ENCODE peak calls at places on chromosomes 5 and 9, in seven cellular contexts. One of them, this sample, is unnamed. For H3K36me3, the result is how much of the 10 kb centered on the place peaks cover.

GRCh38 chr9:108885643-108886348 is 23.7 kb downstream of the ACTL7A start:
- DNase-seq in aorta: no peak
- DNase-seq in fibroblast of lung: peak
- DNase-seq in mesenchymal stem cell: peak
- DNase-seq in tibial artery: no peak
- DNase-seq in right lobe of liver: no peak
- DNase-seq in Karpas-422: peak
- DNase-seq in this sample: no peak

GRCh38 chr5:58545912-58546311 is 37.0 kb upstream of the RAB3C start:
- DNase-seq in aorta: no peak
- DNase-seq in fibroblast of lung: no peak
- DNase-seq in mesenchymal stem cell: no peak
- DNase-seq in tibial artery: no peak
- DNase-seq in right lobe of liver: no peak
- DNase-seq in Karpas-422: peak
- DNase-seq in this sample: no peak

GRCh38 chr9:33687779-33688178 is 107.6 kb upstream of the PRSS3 start:
- DNase-seq in aorta: no peak
- DNase-seq in fibroblast of lung: peak
- DNase-seq in mesenchymal stem cell: no peak
- DNase-seq in tibial artery: no peak
- DNase-seq in right lobe of liver: no peak
- DNase-seq in Karpas-422: no peak
- DNase-seq in this sample: no peak

GRCh38 chr9:73037613-73038012 is 84.8 kb upstream of the ALDH1A1 start:
- DNase-seq in aorta: no peak
- DNase-seq in fibroblast of lung: peak
- DNase-seq in mesenchymal stem cell: peak
- DNase-seq in tibial artery: no peak
- DNase-seq in right lobe of liver: no peak
- DNase-seq in Karpas-422: no peak
- DNase-seq in this sample: no peak

GRCh38 chr5:53892236-53892635 is 331.8 kb downstream of the NDUFS4 start:
- DNase-seq in aorta: no peak
- DNase-seq in fibroblast of lung: no peak
- DNase-seq in mesenchymal stem cell: no peak
- DNase-seq in tibial artery: no peak
- DNase-seq in right lobe of liver: no peak
- DNase-seq in Karpas-422: no peak
- DNase-seq in this sample: no peak

GRCh38 chr5:180802325-180803180 is at the start of gene MGAT1:
- DNase-seq in aorta: peak
- DNase-seq in fibroblast of lung: peak
- DNase-seq in mesenchymal stem cell: peak
- DNase-seq in tibial artery: peak
- DNase-seq in right lobe of liver: peak
- DNase-seq in Karpas-422: peak
- DNase-seq in this sample: peak

GRCh38 chr9:75467141-75467540 is 378.8 kb downstream of the OSTF1 start:
- DNase-seq in aorta: no peak
- DNase-seq in fibroblast of lung: no peak
- DNase-seq in mesenchymal stem cell: no peak
- DNase-seq in tibial artery: no peak
- DNase-seq in right lobe of liver: no peak
- DNase-seq in Karpas-422: no peak
- DNase-seq in this sample: no peak

GRCh38 chr9:92530893-92531292 is 4.9 kb downstream of the ECM2 start:
- DNase-seq in aorta: no peak
- DNase-seq in fibroblast of lung: no peak
- DNase-seq in mesenchymal stem cell: no peak
- DNase-seq in tibial artery: no peak
- DNase-seq in right lobe of liver: no peak
- DNase-seq in Karpas-422: no peak
- DNase-seq in this sample: no peak

GRCh38 chr5:111741270-111741669 is 15.7 kb downstream of the NREP start:
- DNase-seq in aorta: no peak
- DNase-seq in fibroblast of lung: peak
- DNase-seq in mesenchymal stem cell: no peak
- DNase-seq in tibial artery: no peak
- DNase-seq in right lobe of liver: no peak
- DNase-seq in Karpas-422: no peak
- DNase-seq in this sample: no peak

GRCh38 chr5:61071565-61071964 is 90.7 kb downstream of the SMIM15 start:
- DNase-seq in aorta: no peak
- DNase-seq in fibroblast of lung: peak
- DNase-seq in mesenchymal stem cell: no peak
- DNase-seq in tibial artery: no peak
- DNase-seq in right lobe of liver: no peak
- DNase-seq in Karpas-422: no peak
- DNase-seq in this sample: no peak

GRCh38 chr5:68093455-68094159 is 121.9 kb upstream of the PIK3R1 start:
- DNase-seq in aorta: no peak
- DNase-seq in fibroblast of lung: no peak
- DNase-seq in mesenchymal stem cell: no peak
- DNase-seq in tibial artery: no peak
- DNase-seq in right lobe of liver: no peak
- DNase-seq in Karpas-422: no peak
- DNase-seq in this sample: no peak

GRCh38 chr5:14011089-14012004 is 66.9 kb upstream of the DNAH5 start:
- DNase-seq in aorta: peak
- DNase-seq in fibroblast of lung: peak
- DNase-seq in mesenchymal stem cell: peak
- DNase-seq in tibial artery: peak
- DNase-seq in right lobe of liver: peak
- DNase-seq in Karpas-422: peak
- DNase-seq in this sample: peak

GRCh38 chr9:112917987-112918362 is 27.3 kb upstream of the SLC46A2 start:
- DNase-seq in aorta: no peak
- DNase-seq in fibroblast of lung: no peak
- DNase-seq in mesenchymal stem cell: no peak
- DNase-seq in tibial artery: no peak
- DNase-seq in right lobe of liver: no peak
- DNase-seq in Karpas-422: no peak
- DNase-seq in this sample: no peak

GRCh38 chr5:118095100-118095499 is 893.2 kb downstream of the DTWD2 start:
- DNase-seq in aorta: no peak
- DNase-seq in fibroblast of lung: peak
- DNase-seq in mesenchymal stem cell: peak
- DNase-seq in tibial artery: no peak
- DNase-seq in right lobe of liver: no peak
- DNase-seq in Karpas-422: no peak
- DNase-seq in this sample: no peak

GRCh38 chr5:142779163-142779562 is 9.0 kb downstream of the ARHGAP26 start:
- DNase-seq in aorta: no peak
- DNase-seq in fibroblast of lung: peak
- DNase-seq in mesenchymal stem cell: peak
- DNase-seq in tibial artery: no peak
- DNase-seq in right lobe of liver: no peak
- DNase-seq in Karpas-422: no peak
- DNase-seq in this sample: no peak

GRCh38 chr5:91150189-91150588 is 232.9 kb downstream of the ARRDC3 start:
- DNase-seq in aorta: no peak
- DNase-seq in fibroblast of lung: peak
- DNase-seq in mesenchymal stem cell: no peak
- DNase-seq in tibial artery: no peak
- DNase-seq in right lobe of liver: no peak
- DNase-seq in Karpas-422: no peak
- DNase-seq in this sample: no peak

DNA sequence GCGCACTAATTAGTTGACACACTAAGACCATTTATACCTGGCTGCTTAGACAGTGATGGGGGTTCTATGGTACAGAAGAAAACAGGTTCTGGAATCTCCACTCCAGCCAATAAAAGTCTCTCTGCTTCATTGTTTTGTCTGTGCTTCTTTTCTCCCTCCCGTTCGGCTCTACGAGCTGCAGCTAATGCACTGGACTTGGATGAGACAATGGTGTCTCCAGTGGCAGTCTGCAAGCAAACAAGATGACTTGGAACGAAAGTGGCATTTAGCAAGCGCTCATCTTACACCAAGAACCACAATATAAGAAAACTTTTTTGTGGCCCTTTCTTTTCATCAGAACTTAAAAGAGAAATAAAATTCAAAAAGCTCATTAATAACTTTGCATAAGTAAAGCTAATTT is 30.2 kb downstream of the GFM2 start:
- DNase-seq in aorta: no peak
- DNase-seq in fibroblast of lung: no peak
- DNase-seq in mesenchymal stem cell: no peak
- DNase-seq in tibial artery: no peak
- DNase-seq in right lobe of liver: no peak
- DNase-seq in Karpas-422: no peak
- DNase-seq in this sample: no peak
- H3K36me3 ChIP-seq in aorta: under half
- H3K36me3 ChIP-seq in fibroblast of lung: under half
- H3K36me3 ChIP-seq in mesenchymal stem cell: under half
- H3K36me3 ChIP-seq in tibial artery: half or more
- H3K36me3 ChIP-seq in right lobe of liver: under half
- H3K36me3 ChIP-seq in Karpas-422: under half
- H3K36me3 ChIP-seq in this sample: half or more

GRCh38 chr9:127446720-127447415 is 4.3 kb downstream of the RPL12 start:
- DNase-seq in aorta: no peak
- DNase-seq in fibroblast of lung: no peak
- DNase-seq in mesenchymal stem cell: no peak
- DNase-seq in tibial artery: no peak
- DNase-seq in right lobe of liver: no peak
- DNase-seq in Karpas-422: peak
- DNase-seq in this sample: no peak
- H3K36me3 ChIP-seq in aorta: under half
- H3K36me3 ChIP-seq in fibroblast of lung: under half
- H3K36me3 ChIP-seq in mesenchymal stem cell: half or more
- H3K36me3 ChIP-seq in tibial artery: half or more
- H3K36me3 ChIP-seq in right lobe of liver: under half
- H3K36me3 ChIP-seq in Karpas-422: under half
- H3K36me3 ChIP-seq in this sample: half or more

GRCh38 chr5:176531902-176532493 is 5.2 kb downstream of the RNF44 start:
- DNase-seq in aorta: no peak
- DNase-seq in fibroblast of lung: no peak
- DNase-seq in mesenchymal stem cell: no peak
- DNase-seq in tibial artery: no peak
- DNase-seq in right lobe of liver: no peak
- DNase-seq in Karpas-422: no peak
- DNase-seq in this sample: peak

GRCh38 chr5:176529824-176530195 is 7.4 kb downstream of the RNF44 start:
- DNase-seq in aorta: peak
- DNase-seq in fibroblast of lung: no peak
- DNase-seq in mesenchymal stem cell: no peak
- DNase-seq in tibial artery: no peak
- DNase-seq in right lobe of liver: no peak
- DNase-seq in Karpas-422: no peak
- DNase-seq in this sample: peak

GRCh38 chr5:176529116-176529823 is 7.9 kb downstream of the RNF44 start:
- DNase-seq in aorta: peak
- DNase-seq in fibroblast of lung: no peak
- DNase-seq in mesenchymal stem cell: no peak
- DNase-seq in tibial artery: no peak
- DNase-seq in right lobe of liver: no peak
- DNase-seq in Karpas-422: no peak
- DNase-seq in this sample: no peak

GRCh38 chr5:176530983-176531901 is 6.0 kb downstream of the RNF44 start:
- DNase-seq in aorta: no peak
- DNase-seq in fibroblast of lung: peak
- DNase-seq in mesenchymal stem cell: no peak
- DNase-seq in tibial artery: no peak
- DNase-seq in right lobe of liver: no peak
- DNase-seq in Karpas-422: no peak
- DNase-seq in this sample: no peak

GRCh38 chr5:176530406-176530982 is 6.7 kb downstream of the RNF44 start:
- DNase-seq in aorta: no peak
- DNase-seq in fibroblast of lung: no peak
- DNase-seq in mesenchymal stem cell: no peak
- DNase-seq in tibial artery: no peak
- DNase-seq in right lobe of liver: no peak
- DNase-seq in Karpas-422: no peak
- DNase-seq in this sample: peak
- H3K36me3 ChIP-seq in aorta: under half
- H3K36me3 ChIP-seq in fibroblast of lung: under half
- H3K36me3 ChIP-seq in mesenchymal stem cell: half or more
- H3K36me3 ChIP-seq in tibial artery: half or more
- H3K36me3 ChIP-seq in right lobe of liver: under half
- H3K36me3 ChIP-seq in Karpas-422: under half
- H3K36me3 ChIP-seq in this sample: half or more

GRCh38 chr9:5460157-5460556 is 9.8 kb downstream of the CD274 start:
- DNase-seq in aorta: no peak
- DNase-seq in fibroblast of lung: no peak
- DNase-seq in mesenchymal stem cell: no peak
- DNase-seq in tibial artery: no peak
- DNase-seq in right lobe of liver: no peak
- DNase-seq in Karpas-422: no peak
- DNase-seq in this sample: no peak
- H3K36me3 ChIP-seq in aorta: under half
- H3K36me3 ChIP-seq in fibroblast of lung: under half
- H3K36me3 ChIP-seq in mesenchymal stem cell: under half
- H3K36me3 ChIP-seq in tibial artery: under half
- H3K36me3 ChIP-seq in right lobe of liver: under half
- H3K36me3 ChIP-seq in Karpas-422: under half
- H3K36me3 ChIP-seq in this sample: under half

GRCh38 chr9:128383791-128384190 is 12.6 kb downstream of the URM1 start:
- DNase-seq in aorta: no peak
- DNase-seq in fibroblast of lung: no peak
- DNase-seq in mesenchymal stem cell: no peak
- DNase-seq in tibial artery: no peak
- DNase-seq in right lobe of liver: no peak
- DNase-seq in Karpas-422: no peak
- DNase-seq in this sample: no peak
- H3K36me3 ChIP-seq in aorta: under half
- H3K36me3 ChIP-seq in fibroblast of lung: under half
- H3K36me3 ChIP-seq in mesenchymal stem cell: half or more
- H3K36me3 ChIP-seq in tibial artery: half or more
- H3K36me3 ChIP-seq in right lobe of liver: under half
- H3K36me3 ChIP-seq in Karpas-422: under half
- H3K36me3 ChIP-seq in this sample: under half

This sample was measured in left lung.